ENCODE peak calls at places on chromosomes 3 and 15, in five cellular contexts. K is PC-3, M is GM23248, G is neural progenitor cell, C is fibroblast of lung. A is an unnamed sample.

GRCh38 chr3:45123841-45124269 is 22.3 kb downstream of the CDCP1 start:
- DNase-seq in K (peak; percentile 94), C (peak; percentile 96), G (peak; percentile 29), M (peak; percentile 96), A (peak; percentile 92)

GRCh38 chr15:63107895-63108546 is 13.6 kb upstream of the LACTB start:
- DNase-seq in G (no peak), C (peak; percentile 100), M (peak; percentile 99), K (peak; percentile 38), A (peak; percentile 99)

GRCh38 chr3:149898771-149899170 is 71.9 kb downstream of the PFN2 start:
- DNase-seq in M (peak; percentile 51), K (no peak), G (no peak), C (peak; percentile 89), A (peak; percentile 71)

GRCh38 chr3:104596551-104596950 is 770.2 kb upstream of the ALCAM start:
- DNase-seq in K (peak; percentile 84), C (peak; percentile 61), M (peak; percentile 39), G (peak; percentile 69), A (peak; percentile 57)

GRCh38 chr3:58336135-58336882 is 3.6 kb downstream of the PXK start:
- DNase-seq in G (no peak), M (peak; percentile 92), K (peak; percentile 83), C (peak; percentile 84), A (peak; percentile 87)

GRCh38 chr15:98663045-98663444 is 14.7 kb downstream of the IGF1R start:
- DNase-seq in K (no peak), M (no peak), C (no peak), G (no peak), A (no peak)

GRCh38 chr15:57440799-57441198 is 64.5 kb downstream of the CGNL1 start:
- DNase-seq in C (peak; percentile 98), G (no peak), M (peak; percentile 70), K (no peak), A (peak; percentile 87)

GRCh38 chr15:33051528-33051927 is 143.0 kb downstream of the FMN1 start:
- DNase-seq in C (no peak), M (no peak), K (no peak), G (no peak), A (no peak)

GRCh38 chr3:68088216-68088615 is 433.8 kb upstream of the SUCLG2 start:
- DNase-seq in G (no peak), C (no peak), K (no peak), M (no peak), A (no peak)

GRCh38 chr3:194483850-194484249 is 3.0 kb downstream of the ATP13A3 start:
- DNase-seq in C (no peak), M (no peak), G (no peak), K (no peak), A (no peak)

GRCh38 chr3:194485876-194486539 is 794 bp downstream of the ATP13A3 start:
- DNase-seq in K (peak; percentile 28), C (peak; percentile 46), M (peak; percentile 62), G (peak; percentile 29), A (peak; percentile 66)

GRCh38 chr3:194484614-194485013 is 2.2 kb downstream of the ATP13A3 start:
- DNase-seq in G (no peak), K (no peak), M (no peak), C (no peak), A (no peak)

GRCh38 chr3:194486540-194487288 is at the start of gene ATP13A3:
- DNase-seq in C (peak; percentile 89), M (peak; percentile 96), G (peak; percentile 94), K (peak; percentile 91), A (peak; percentile 88)

DNA sequence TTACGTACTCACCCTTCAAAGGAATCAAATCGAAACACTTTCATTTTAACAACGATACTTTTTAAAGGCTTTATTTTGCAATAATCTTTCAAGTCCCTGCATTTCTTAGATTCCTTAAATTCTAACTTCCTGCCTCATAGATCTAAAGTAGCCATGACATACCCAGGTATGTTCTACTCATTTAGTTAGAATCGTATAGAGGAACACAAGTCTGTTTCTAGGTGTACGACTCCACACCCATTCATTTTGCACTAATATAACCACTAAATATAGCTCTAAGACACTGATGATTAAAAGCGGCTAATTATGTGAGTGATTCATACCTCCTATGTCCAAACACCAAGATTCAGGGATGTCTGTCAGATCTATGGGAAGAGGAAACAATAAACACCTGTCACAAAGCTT is 1.3 kb downstream of the ATP13A3 start:
- DNase-seq in G (no peak), M (peak; percentile 51), C (peak; percentile 71), K (peak; percentile 44), A (peak; percentile 56)
- H2AFZ ChIP-seq in G (no peak overlapping the region), M (no peak overlapping the region), C (no peak overlapping the region), K (no peak overlapping the region), A (no peak overlapping the region)

GRCh38 chr3:190514163-190515153 is 573 bp downstream of the IL1RAP start:
- DNase-seq in C (peak; percentile 60), M (peak; percentile 81), K (peak; percentile 51), G (peak; percentile 60), A (peak; percentile 76)

GRCh38 chr3:190513409-190514162 is at the start of gene IL1RAP:
- DNase-seq in G (peak; percentile 96), K (peak; percentile 96), C (peak; percentile 88), M (peak; percentile 99), A (peak; percentile 93)

GRCh38 chr3:190519886-190520285 is 6.0 kb downstream of the IL1RAP start:
- DNase-seq in G (no peak), C (peak; percentile 14), K (peak; percentile 87), M (peak; percentile 67), A (no peak)

GRCh38 chr3:190516416-190516815 is 2.5 kb downstream of the IL1RAP start:
- DNase-seq in C (peak; percentile 72), K (peak; percentile 8), G (no peak), M (no peak), A (no peak)

GRCh38 chr3:190517696-190518095 is 3.8 kb downstream of the IL1RAP start:
- DNase-seq in M (peak; percentile 91), K (peak; percentile 73), G (no peak), C (peak; percentile 73), A (peak; percentile 72)
- H3K9ac ChIP-seq in M (peak overlapping the region; percentile 42), K (no peak overlapping the region), G (no peak overlapping the region), C (no peak overlapping the region), A (peak overlapping the region; percentile 26)

GRCh38 chr3:100046986-100047385 is 67.3 kb downstream of the FILIP1L start:
- DNase-seq in K (no peak), M (no peak), G (no peak), C (no peak), A (no peak)
- H3K27ac ChIP-seq in K (peak overlapping the region; percentile 85), M (peak overlapping the region; percentile 25), G (no peak overlapping the region), C (peak overlapping the region; percentile 68), A (peak overlapping the region; percentile 92)

GRCh38 chr3:147008886-147009285 is 397.5 kb downstream of the ZIC4 start:
- DNase-seq in C (peak; percentile 92), M (peak; percentile 48), G (no peak), K (no peak), A (no peak)

GRCh38 chr3:147007736-147008245 is 398.6 kb downstream of the ZIC4 start:
- DNase-seq in C (peak; percentile 3), K (no peak), M (peak; percentile 58), G (no peak), A (no peak)

GRCh38 chr3:147002721-147003120 is 397.6 kb upstream of the PLSCR5 start:
- DNase-seq in K (no peak), M (peak; percentile 9), G (no peak), C (peak; percentile 80), A (no peak)

DNA sequence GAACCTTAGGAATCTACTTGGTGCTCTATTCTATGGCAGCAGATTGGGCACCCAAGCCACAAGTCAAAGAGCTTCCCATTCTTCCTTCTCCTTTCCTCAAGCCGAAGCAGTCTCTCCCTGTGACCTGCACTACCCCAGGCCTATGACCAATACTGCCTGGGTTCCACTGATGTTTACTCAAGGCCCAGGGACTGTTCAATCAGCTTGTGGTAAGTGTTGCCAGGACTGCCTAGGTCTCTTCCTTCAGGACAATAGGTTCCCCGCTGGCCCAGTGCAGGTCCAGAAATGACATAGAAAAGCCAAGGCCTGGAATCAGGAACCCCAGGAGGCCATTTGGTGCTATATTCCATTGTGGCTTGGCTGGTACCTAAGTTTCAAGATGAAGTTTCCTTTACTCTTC is 397.9 kb downstream of the ZIC4 start:
- DNase-seq in C (no peak), G (no peak), K (no peak), M (no peak), A (no peak)
- H2AFZ ChIP-seq in C (no peak overlapping the region), G (no peak overlapping the region), K (no peak overlapping the region), M (no peak overlapping the region), A (no peak overlapping the region)

DNA sequence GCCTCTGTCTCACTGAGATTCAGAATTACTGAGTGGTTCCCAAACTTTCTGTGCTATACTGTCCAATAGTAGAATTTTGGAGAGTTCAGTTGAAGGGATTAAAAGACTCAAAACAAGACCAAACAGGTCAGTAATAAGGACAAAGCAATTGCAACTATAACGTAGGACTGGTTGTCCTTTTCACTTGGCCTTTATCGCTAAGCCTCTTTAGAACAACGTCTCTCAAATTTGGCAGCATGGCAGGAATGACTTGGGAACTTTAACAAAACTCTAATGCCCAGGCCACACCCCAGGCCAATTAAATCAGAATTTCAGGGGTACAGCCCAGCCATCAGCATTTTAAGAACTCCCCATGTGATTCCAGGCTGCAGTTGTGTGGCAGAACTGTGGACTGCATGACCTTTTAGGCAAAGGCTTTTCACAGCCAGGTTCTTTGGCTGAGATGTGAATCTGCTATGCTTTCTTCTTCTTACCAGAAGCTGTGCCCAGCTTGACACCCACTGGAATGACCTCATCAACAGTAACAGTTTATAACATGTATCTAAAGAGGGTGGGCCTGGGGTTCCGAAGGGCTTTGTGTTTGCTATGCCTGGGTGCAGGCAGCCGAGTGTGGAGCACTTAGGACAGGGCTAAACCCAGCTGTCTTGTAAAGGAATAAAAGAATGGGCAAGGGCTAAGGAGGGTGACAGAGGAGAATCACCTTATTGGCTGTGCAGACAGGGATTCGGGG is 226.2 kb upstream of the PRICKLE2 start:
- DNase-seq in M (no peak), K (no peak), G (no peak), C (no peak), A (no peak)
- H3K9ac ChIP-seq in M (no peak overlapping the region), K (no peak overlapping the region), G (no peak overlapping the region), C (no peak overlapping the region), A (no peak overlapping the region)

GRCh38 chr3:7520059-7520458 is 659.1 kb downstream of the GRM7 start:
- DNase-seq in K (no peak), C (peak; percentile 17), M (no peak), G (peak; percentile 89), A (no peak)

GRCh38 chr3:7520593-7520992 is 659.7 kb downstream of the GRM7 start:
- DNase-seq in K (no peak), M (no peak), G (no peak), C (no peak), A (no peak)

GRCh38 chr3:7517979-7518378 is 657.1 kb downstream of the GRM7 start:
- DNase-seq in M (no peak), C (no peak), G (no peak), K (no peak), A (no peak)

GRCh38 chr3:7518471-7518870 is 657.6 kb downstream of the GRM7 start:
- DNase-seq in M (no peak), G (no peak), C (peak; percentile 41), K (no peak), A (peak; percentile 13)
- H3K27ac ChIP-seq in M (no peak overlapping the region), G (no peak overlapping the region), C (no peak overlapping the region), K (no peak overlapping the region), A (no peak overlapping the region)

GRCh38 chr3:110733045-110733444 is 338.6 kb upstream of the NECTIN3 start:
- DNase-seq in G (no peak), C (no peak), M (no peak), K (no peak), A (no peak)
- H2AFZ ChIP-seq in G (no peak overlapping the region), C (no peak overlapping the region), M (no peak overlapping the region), K (no peak overlapping the region), A (no peak overlapping the region)